ENCODE peak calls at places on chromosomes 6 and 20, in four cellular contexts. D, Q, I and Y are unnamed samples.
A peak's percentile ranks its signal among the peaks of the same experiment; 100 is the strongest.

GRCh38 chr6:147904416-147904815 is 395.9 kb downstream of the SAMD5 start:
- DNase-seq in D (no peak), Q (no peak), I (no peak), Y (no peak)

GRCh38 chr6:20402181-20403079 is 751 bp downstream of the E2F3 start:
- DNase-seq in D (peak; percentile 73), Q (no peak), I (peak; percentile 67), Y (peak; percentile 12)

GRCh38 chr6:42692151-42692911 is 30.1 kb downstream of the PRPH2 start:
- DNase-seq in D (no peak), Q (no peak), I (no peak), Y (peak; percentile 64)

GRCh38 chr6:99241905-99242534 is 107.5 kb downstream of the FAXC start:
- DNase-seq in D (peak; percentile 16), Q (no peak), I (peak; percentile 1), Y (peak; percentile 38)

GRCh38 chr6:11473008-11473740 is 64.4 kb upstream of the TMEM170B start:
- DNase-seq in D (no peak), Q (no peak), I (no peak), Y (no peak)

GRCh38 chr6:43076928-43077809 is 1.1 kb downstream of the PTK7 start:
- DNase-seq in D (no peak), Q (no peak), I (peak; percentile 50), Y (no peak)

GRCh38 chr20:38414769-38415450 is 20.2 kb downstream of the SNHG17 start:
- DNase-seq in D (no peak), Q (no peak), I (no peak), Y (no peak)

GRCh38 chr6:30060634-30060981 is 457 bp upstream of the POLR1H start:
- DNase-seq in D (peak; percentile 49), Q (no peak), I (no peak), Y (no peak)

GRCh38 chr6:27476090-27476489 is 3.2 kb upstream of the ZNF184 start:
- DNase-seq in D (no peak), Q (no peak), I (no peak), Y (no peak)

DNA sequence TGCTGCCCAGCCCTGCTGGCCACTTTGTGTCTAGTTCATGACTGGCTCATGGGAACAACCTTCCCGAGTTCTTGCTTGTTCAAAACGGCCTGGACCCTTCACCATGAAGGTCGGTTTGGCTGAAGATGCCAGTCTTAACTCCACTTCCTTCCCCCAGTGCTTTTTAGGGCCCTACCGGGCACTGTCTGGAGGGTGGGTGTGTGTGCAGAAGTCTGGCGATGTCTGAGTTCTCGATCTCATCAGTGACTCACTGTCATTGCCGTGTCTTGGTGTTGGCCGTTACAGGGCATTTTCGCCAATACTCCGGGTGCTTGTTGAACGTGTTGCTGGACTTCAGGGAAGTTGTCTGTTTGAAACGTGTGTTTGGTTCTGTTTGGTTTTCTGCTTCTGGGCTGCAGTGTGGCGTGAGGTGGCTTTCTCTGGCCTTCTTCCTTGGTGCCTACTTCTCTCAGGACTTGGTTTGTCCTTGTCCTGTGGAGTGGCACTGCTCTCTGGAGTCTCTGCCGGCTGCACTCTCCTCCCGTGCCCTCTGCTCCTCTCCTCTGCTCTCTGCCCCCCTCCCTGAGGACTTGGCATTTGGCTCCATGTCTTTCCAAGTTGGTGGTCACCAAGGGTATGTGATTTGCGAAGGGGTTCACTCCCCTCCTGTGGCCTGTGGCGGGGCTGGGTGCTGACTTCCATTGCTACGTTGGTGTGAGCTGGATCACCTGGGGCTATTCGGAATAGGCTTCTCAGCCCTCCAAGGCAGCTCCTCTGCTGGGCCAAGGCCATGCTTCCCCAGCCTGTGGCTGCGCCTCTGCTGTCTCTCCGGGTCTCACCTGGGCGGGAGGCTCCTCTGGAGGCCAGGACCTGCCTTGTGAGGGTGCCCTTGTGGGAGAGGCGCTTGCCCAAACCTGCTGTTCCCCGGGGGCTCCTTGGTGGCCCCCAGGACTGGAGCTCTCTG is 38.2 kb downstream of the PYGB start:
- DNase-seq in D (no peak), Q (no peak), I (no peak), Y (no peak)
- TF ChIP-seq SP1 in D (no peak), Q (no peak), I (no peak), Y (no peak)

GRCh38 chr20:58526411-58526810 is 11.2 kb upstream of the APCDD1L start:
- DNase-seq in D (no peak), Q (no peak), I (no peak), Y (no peak)
- H3K9me3 ChIP-seq in D (no peaks in the 10 kb centered on the region), Q (peaks cover 2% of the 10 kb centered on the region), I (peaks cover 23% of the 10 kb centered on the region), Y (peaks cover 18% of the 10 kb centered on the region)

GRCh38 chr20:35661013-35661412 is 3.7 kb downstream of the CPNE1 start:
- DNase-seq in D (no peak), Q (no peak), I (no peak), Y (peak; percentile 12)
- TF ChIP-seq SP1 in D (no peak), Q (no peak), I (no peak), Y (no peak)

DNA sequence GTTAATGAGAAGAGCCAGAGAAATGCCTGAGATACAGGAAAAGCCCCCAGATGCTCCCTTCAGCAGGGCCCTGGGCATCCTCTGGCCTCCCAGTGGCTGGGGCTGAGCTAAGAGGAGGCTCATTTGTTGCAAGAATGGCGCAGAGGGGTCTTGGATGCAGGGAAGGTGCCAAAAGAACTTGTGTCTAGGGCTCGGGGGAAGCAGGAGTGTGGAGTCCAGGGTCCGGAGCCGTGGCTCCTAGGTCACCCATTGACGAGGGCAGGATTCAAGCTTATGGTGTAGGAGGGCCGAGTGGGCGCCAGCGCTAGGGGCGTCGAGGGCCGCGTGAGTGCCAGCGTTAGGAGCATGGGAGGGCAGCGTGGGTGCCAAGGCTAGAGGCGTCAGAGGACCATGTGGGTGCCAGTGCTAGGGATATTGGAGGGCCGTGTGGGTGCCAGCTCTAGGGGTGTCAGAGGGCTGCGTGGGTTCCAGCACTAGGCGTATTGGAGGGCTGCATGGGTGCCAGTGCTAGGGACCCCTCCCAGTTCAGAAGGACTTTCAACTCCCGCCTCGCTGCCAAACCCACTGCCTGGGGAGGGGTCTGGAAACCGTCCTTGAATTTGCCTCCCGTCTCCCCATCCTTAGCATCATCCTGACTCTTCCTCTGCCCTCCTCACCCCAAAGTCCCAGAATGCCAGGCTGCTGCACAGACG is 250.5 kb upstream of the AFDN start:
- DNase-seq in D (no peak), Q (no peak), I (no peak), Y (no peak)
- H3K9me3 ChIP-seq in D (no peaks in the 10 kb centered on the region), Q (no peaks in the 10 kb centered on the region), I (no peaks in the 10 kb centered on the region), Y (no peaks in the 10 kb centered on the region)

GRCh38 chr6:13472976-13473645 is 14.3 kb downstream of the GFOD1 start:
- DNase-seq in D (peak; percentile 15), Q (no peak), I (no peak), Y (no peak)

GRCh38 chr6:13469688-13470087 is 17.7 kb downstream of the GFOD1 start:
- DNase-seq in D (no peak), Q (no peak), I (no peak), Y (no peak)

GRCh38 chr6:13470240-13471140 is 16.9 kb downstream of the GFOD1 start:
- DNase-seq in D (no peak), Q (no peak), I (no peak), Y (no peak)

GRCh38 chr6:13472099-13472498 is 15.3 kb downstream of the GFOD1 start:
- DNase-seq in D (no peak), Q (no peak), I (no peak), Y (no peak)

DNA sequence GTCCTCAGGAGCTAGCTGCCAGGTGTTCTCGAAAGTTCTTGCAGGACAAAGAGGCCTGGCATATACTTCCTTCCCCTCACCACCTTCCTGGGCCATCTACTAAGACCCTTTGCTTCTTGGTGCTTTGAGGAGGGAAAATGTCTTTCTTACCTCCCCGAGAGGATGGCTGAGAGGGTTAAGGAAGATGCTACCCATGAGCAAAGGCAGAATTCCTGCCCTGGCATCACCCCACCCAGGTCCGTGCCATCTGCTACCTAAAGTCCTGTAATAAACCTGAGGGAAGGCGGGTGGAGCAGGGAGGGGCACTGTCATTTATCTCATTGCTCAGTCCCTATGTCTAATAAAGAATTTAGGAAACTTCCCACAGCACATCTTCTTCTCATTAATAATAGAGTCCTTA is 16.2 kb downstream of the GFOD1 start:
- DNase-seq in D (no peak), Q (no peak), I (no peak), Y (no peak)
- TF ChIP-seq SP1 in D (no peak), Q (no peak), I (no peak), Y (no peak)

DNA sequence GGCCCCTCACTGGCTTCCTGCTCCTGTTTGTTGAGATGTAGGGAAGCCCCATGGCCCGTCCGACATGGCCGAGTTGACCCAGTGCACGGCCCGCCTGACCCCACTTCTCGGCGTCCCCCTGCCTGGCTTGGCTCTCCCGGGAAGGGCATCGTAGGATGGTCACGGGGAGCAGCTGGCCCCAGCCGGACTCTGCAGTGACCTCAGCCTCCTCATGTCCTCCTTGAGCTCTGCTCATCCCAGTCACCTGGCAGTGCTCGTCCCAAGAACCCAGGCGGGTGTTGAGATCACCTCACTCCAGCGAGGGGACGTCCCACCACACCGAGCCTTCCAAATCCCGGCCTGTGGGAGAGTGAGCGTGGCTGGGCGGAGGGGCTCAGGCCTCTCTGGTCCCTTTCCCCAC is 15.7 kb downstream of the SLCO4A1 start:
- DNase-seq in D (no peak), Q (no peak), I (no peak), Y (no peak)
- H3K9me3 ChIP-seq in D (no peaks in the 10 kb centered on the region), Q (no peaks in the 10 kb centered on the region), I (no peaks in the 10 kb centered on the region), Y (no peaks in the 10 kb centered on the region)

DNA sequence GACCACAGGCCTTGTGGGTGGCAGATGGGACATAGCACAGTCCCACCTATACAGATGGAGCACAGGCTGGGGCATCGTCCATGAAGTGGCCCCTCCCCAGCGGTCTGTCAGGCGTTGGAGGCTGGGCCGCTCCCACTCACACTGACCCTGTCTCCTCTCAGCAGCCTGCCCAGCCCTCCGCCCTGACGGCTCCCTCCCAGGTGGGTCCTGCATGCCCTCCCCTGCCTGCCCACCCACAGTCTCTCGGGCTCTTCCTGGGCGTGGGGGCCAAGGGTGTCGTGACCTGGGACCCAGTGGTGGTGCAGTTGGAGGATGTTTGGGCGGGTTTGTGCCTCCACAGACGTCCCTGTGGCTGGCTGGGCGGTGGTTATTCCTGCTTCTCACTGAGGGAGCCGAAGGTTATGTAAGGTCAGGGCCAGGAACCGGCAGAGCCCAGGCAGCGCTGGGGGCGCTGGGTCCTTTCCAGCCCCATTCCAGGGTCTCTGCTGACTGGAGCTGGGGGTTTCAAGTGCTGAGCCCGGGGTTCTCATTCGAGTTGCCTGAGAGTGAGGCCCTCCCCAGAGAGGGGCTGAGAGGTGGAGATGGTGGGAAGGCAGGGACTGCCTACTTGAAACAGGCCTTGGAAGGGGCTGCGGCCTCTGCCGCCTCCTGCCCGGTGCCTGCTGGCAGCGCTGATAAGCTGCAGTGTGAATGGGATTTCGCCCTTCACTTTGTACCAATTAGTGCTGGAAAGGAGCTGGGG is 22.4 kb downstream of the COL20A1 start:
- DNase-seq in D (no peak), Q (no peak), I (no peak), Y (no peak)
- TF ChIP-seq SP1 in D (no peak), Q (no peak), I (no peak), Y (no peak)

DNA sequence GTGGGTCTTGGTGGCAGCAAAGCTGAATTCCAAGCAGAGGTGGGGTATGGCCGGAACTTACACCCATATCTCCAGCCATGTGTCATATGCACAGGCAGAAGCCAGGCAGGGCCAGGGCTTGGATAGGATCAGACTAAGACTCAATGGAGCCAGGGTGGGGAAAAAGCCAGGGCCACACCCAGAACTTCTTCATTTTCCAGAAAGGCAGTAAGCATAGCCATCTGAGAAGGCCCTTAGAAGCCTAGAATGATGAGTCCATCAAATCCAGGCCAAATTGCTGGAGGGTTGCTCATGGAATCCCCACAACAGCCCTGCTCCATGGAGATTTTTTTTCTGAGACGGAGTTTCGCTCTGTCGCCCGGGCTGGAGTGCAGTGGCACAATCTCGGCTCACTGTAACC is 116.2 kb upstream of the SRSF6 start:
- DNase-seq in D (no peak), Q (no peak), I (no peak), Y (no peak)
- H3K9me3 ChIP-seq in D (no peaks in the 10 kb centered on the region), Q (no peaks in the 10 kb centered on the region), I (no peaks in the 10 kb centered on the region), Y (no peaks in the 10 kb centered on the region)